ENCODE peak calls at places on chromosome 19, in nine cellular contexts. P is breast epithelium, Y is IMR-90, I is heart left ventricle, E is tibial nerve, B is vagina, S is uterus, A is K562, D is HCT116. F is an unnamed sample. For H3K4me1, the result is how much of the 10 kb centered on the place peaks cover.

GRCh38 chr19:22945560-22945959 is 57.4 kb downstream of the ZNF728 start:
- DNase-seq in P (no peak), D (peak), Y (peak), E (no peak), B (no peak), I (no peak), A (peak), S (no peak), F (no peak)

GRCh38 chr19:44356383-44357111 is at the start of gene ZNF112:
- DNase-seq in B (peak), A (peak), E (peak), Y (peak), P (peak), D (peak), S (peak), I (peak), F (peak)

GRCh38 chr19:49114630-49115363 is 627 bp downstream of the LIN7B start:
- DNase-seq in E (peak), D (no peak), Y (peak), I (peak), P (no peak), S (peak), A (peak), B (no peak), F (peak)

GRCh38 chr19:4709440-4710280 is 14.0 kb downstream of the DPP9 start:
- DNase-seq in Y (no peak), I (no peak), E (no peak), B (no peak), D (no peak), S (no peak), A (no peak), P (no peak), F (no peak)

GRCh38 chr19:33621811-33622504 is at the start of gene CHST8:
- DNase-seq in P (no peak), Y (no peak), S (no peak), I (peak), A (peak), B (no peak), E (no peak), D (no peak), F (no peak)

GRCh38 chr19:43430142-43430710 is 15.5 kb downstream of the TEX101 start:
- DNase-seq in B (no peak), S (no peak), Y (no peak), A (no peak), D (no peak), E (no peak), I (no peak), P (no peak), F (no peak)

GRCh38 chr19:29579308-29579910 is 26.7 kb upstream of the POP4 start:
- DNase-seq in A (no peak), D (no peak), I (no peak), E (no peak), Y (no peak), B (peak), P (peak), S (no peak), F (no peak)

GRCh38 chr19:50896591-50897190 is 14.5 kb downstream of the KLK4 start:
- DNase-seq in P (no peak), I (no peak), E (no peak), S (no peak), D (peak), A (peak), B (no peak), Y (peak), F (no peak)

GRCh38 chr19:57830071-57830602 is at the start of gene ZNF587B:
- DNase-seq in A (peak), P (peak), S (peak), Y (peak), I (peak), E (peak), D (peak), B (no peak), F (peak)

GRCh38 chr19:36796714-36796999 is 24.1 kb upstream of the ZNF850 start:
- DNase-seq in S (no peak), D (no peak), Y (no peak), P (no peak), A (no peak), I (no peak), E (no peak), B (no peak), F (no peak)

GRCh38 chr19:31316201-31316951 is 32.9 kb downstream of the TSHZ3 start:
- DNase-seq in P (no peak), D (no peak), I (no peak), E (peak), Y (peak), B (no peak), S (peak), A (no peak), F (no peak)

GRCh38 chr19:58399903-58400637 is 4.6 kb downstream of the RNF225 start:
- DNase-seq in D (no peak), A (no peak), B (no peak), Y (no peak), I (no peak), P (peak), S (no peak), E (no peak), F (peak)

GRCh38 chr19:49133621-49134454 is 14.5 kb downstream of the PPFIA3 start:
- DNase-seq in I (peak), Y (peak), D (no peak), B (peak), P (no peak), A (peak), S (peak), E (no peak), F (peak)

GRCh38 chr19:41994521-41994971 is 516 bp upstream of the ATP1A3 start:
- DNase-seq in B (no peak), P (no peak), S (no peak), I (no peak), Y (no peak), E (no peak), D (no peak), A (no peak), F (no peak)
- H3K4me3 ChIP-seq in B (peak), P (peak), S (no peak), I (peak), Y (no peak), E (no peak), D (peak), A (no peak), F (peak)

GRCh38 chr19:39996811-39997594 is at the start of gene ZNF546:
- DNase-seq in E (peak), I (peak), B (peak), A (peak), P (peak), Y (peak), S (peak), D (peak), F (peak)
- TF ChIP-seq POLR2A in E (peak), I (peak), B (peak), A (peak), P (peak), Y (peak), S (peak), D (peak), F (peak)

GRCh38 chr19:38655148-38655824 is 7.8 kb downstream of the ACTN4 start:
- DNase-seq in B (no peak), Y (peak), D (no peak), P (no peak), E (no peak), I (no peak), S (no peak), A (no peak), F (no peak)
- H3K4me1 ChIP-seq in B (half or more), Y (half or more), D (half or more), P (under half), E (half or more), I (half or more), S (under half), A (half or more), F (under half)

DNA sequence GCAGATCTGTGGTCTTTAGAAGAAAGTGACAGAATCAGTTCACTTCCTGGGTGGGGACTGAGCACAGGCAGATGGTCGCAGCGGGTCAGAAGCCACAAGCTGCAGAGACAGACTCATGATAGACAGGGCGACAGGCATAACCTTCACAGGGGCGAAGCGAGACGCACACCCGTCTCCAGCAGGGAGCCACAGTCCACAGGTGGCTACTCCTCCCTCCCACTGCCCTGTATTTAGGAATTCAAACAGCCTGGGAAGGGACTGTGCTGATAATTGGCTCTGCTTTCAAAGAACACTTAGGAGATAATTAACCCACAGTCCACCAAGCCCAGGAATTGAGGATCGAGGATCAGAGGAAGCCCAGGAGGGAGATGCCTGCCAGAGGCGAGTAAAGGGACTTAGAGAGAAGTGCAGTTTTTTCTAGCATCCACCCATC is 23.2 kb downstream of the RFX2 start:
- DNase-seq in S (no peak), P (no peak), I (no peak), B (no peak), D (no peak), A (peak), Y (no peak), E (no peak), F (peak)
- H3K4me3 ChIP-seq in S (no peak), P (peak), I (peak), B (no peak), D (peak), A (no peak), Y (no peak), E (no peak), F (no peak)

GRCh38 chr19:2223959-2224358 is 12.2 kb downstream of the PLEKHJ1 start:
- DNase-seq in A (no peak), E (no peak), I (no peak), Y (no peak), P (no peak), B (no peak), D (no peak), S (no peak), F (no peak)
- TF ChIP-seq POLR2A in A (no peak), E (no peak), I (no peak), Y (no peak), P (no peak), B (no peak), D (no peak), S (no peak), F (no peak)

GRCh38 chr19:13033819-13034611 is 38.7 kb downstream of the NFIX start:
- DNase-seq in S (peak), E (peak), D (peak), I (peak), B (no peak), P (peak), A (peak), Y (peak), F (peak)
- H3K4me1 ChIP-seq in S (under half), E (half or more), D (half or more), I (half or more), B (half or more), P (half or more), A (under half), Y (under half), F (half or more)

GRCh38 chr19:18387395-18387794 is 1.4 kb downstream of the GDF15 start:
- DNase-seq in S (no peak), D (no peak), B (no peak), I (no peak), A (no peak), Y (no peak), E (no peak), P (no peak), F (no peak)
- H3K4me3 ChIP-seq in S (no peak), D (peak), B (peak), I (no peak), A (peak), Y (peak), E (no peak), P (peak), F (no peak)

GRCh38 chr19:56372281-56372680 is 21.1 kb downstream of the ZNF582 start:
- DNase-seq in S (no peak), D (no peak), I (no peak), Y (no peak), B (no peak), A (no peak), E (no peak), P (no peak), F (no peak)

GRCh38 chr19:56369886-56370676 is 23.3 kb downstream of the ZNF582 start:
- DNase-seq in Y (no peak), S (no peak), B (no peak), I (no peak), D (no peak), E (no peak), P (no peak), A (no peak), F (no peak)

DNA sequence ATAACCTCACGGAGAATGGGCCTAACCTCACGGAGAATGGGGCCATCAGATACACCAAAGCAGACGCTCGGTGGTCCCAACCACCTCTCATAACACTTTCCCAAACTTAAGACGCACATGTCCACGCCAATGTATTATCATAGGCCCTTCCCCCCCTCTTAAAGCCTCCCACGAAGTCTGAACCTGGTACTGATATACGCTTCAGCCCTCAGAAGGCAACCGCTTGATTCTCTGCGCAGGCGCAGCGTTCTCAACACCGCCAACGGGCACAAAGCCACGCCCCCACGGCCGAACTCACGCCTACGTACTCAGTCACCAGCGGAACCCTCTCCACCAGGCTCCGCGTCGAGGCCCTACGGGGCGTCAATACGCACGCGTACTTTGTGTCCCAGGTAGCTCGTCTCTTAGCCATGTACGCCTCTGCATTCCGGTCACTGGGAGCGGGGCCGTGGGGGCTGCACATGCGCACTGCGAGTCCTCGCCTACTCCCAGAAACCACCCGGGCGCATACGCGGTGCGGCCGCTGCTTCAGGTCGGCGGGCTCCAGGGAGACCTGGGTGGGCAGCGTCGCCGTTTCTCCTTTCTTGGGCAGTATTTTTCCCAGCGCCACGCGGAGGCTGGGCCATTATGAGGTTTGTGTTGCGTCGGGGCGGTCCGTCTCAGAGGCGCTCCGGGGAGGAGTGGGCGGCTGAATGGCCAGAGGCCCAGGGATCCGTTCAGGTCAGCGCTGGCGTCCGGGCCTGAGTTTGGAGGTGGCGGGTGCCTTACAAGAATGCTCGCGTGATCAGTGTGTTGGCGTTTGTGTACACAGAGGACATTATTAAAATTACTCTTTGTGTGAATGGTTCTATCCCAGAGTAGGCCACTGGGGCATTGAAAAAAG is 25.3 kb downstream of the ZNF582 start:
- DNase-seq in D (no peak), B (peak), P (peak), Y (peak), A (peak), S (peak), I (peak), E (peak), F (peak)
- TF ChIP-seq POLR2A in D (no peak), B (no peak), P (no peak), Y (peak), A (peak), S (peak), I (no peak), E (no peak), F (no peak)

GRCh38 chr19:47646924-47647323 is 38.0 kb downstream of the BICRA start:
- DNase-seq in S (no peak), E (no peak), P (no peak), A (no peak), I (no peak), B (no peak), Y (no peak), D (no peak), F (no peak)
- H3K4me1 ChIP-seq in S (under half), E (under half), P (under half), A (under half), I (under half), B (under half), Y (under half), D (under half), F (under half)

GRCh38 chr19:1082928-1083816 is 12.0 kb downstream of the POLR2E start:
- DNase-seq in B (no peak), D (no peak), E (no peak), S (no peak), P (no peak), Y (no peak), I (no peak), A (no peak), F (no peak)
- H3K4me3 ChIP-seq in B (peak), D (no peak), E (no peak), S (no peak), P (peak), Y (no peak), I (no peak), A (peak), F (peak)